ENCODE peak calls at places on chromosomes 13 and 19, in five cellular contexts. X is T-helper 2 cell, I is AG04450, L is germinal center, W is ELR. C is an unnamed sample.

GRCh38 chr13:100597253-100597652 is 8.7 kb upstream of the GGACT start:
- DNase-seq in X (no peak), I (no peak), L (no peak), W (peak; percentile 13), C (no peak)

GRCh38 chr19:17332677-17333581 is 1.7 kb downstream of the ANO8 start:
- DNase-seq in X (no peak), I (no peak), L (no peak), W (peak; percentile 65), C (no peak)

GRCh38 chr19:18932216-18932841 is 8.7 kb downstream of the HOMER3 start:
- DNase-seq in X (peak; percentile 79), I (no peak), L (peak; percentile 95), W (peak; percentile 70), C (no peak)

GRCh38 chr19:39401549-39402416 is 4.9 kb upstream of the ZFP36 start:
- DNase-seq in X (peak; percentile 72), I (no peak), L (no peak), W (peak; percentile 73), C (peak; percentile 32)

GRCh38 chr13:60286707-60287106 is 110.3 kb upstream of the TDRD3 start:
- DNase-seq in X (no peak), I (no peak), L (no peak), W (no peak), C (no peak)

GRCh38 chr13:36294061-36294460 is 3.6 kb downstream of the CCDC169 start:
- DNase-seq in X (no peak), I (no peak), L (no peak), W (no peak), C (no peak)

GRCh38 chr13:72849571-72849970 is 67.6 kb downstream of the PIBF1 start:
- DNase-seq in X (no peak), I (no peak), L (no peak), W (no peak), C (no peak)

GRCh38 chr13:49759503-49759902 is 33.0 kb downstream of the KPNA3 start:
- DNase-seq in X (no peak), I (no peak), L (no peak), W (no peak), C (no peak)

GRCh38 chr19:32318884-32319520 is 26.4 kb upstream of the ZNF507 start:
- DNase-seq in X (no peak), I (no peak), L (no peak), W (peak; percentile 42), C (no peak)

GRCh38 chr13:102197193-102197592 is 204.7 kb downstream of the FGF14 start:
- DNase-seq in X (no peak), I (no peak), L (no peak), W (peak; percentile 28), C (peak; percentile 14)

GRCh38 chr13:60727140-60727539 is 330.1 kb downstream of the TDRD3 start:
- DNase-seq in X (no peak), I (no peak), L (no peak), W (no peak), C (no peak)

GRCh38 chr13:54733639-54734038 is 1705.0 kb downstream of the OLFM4 start:
- DNase-seq in X (no peak), I (no peak), L (no peak), W (no peak), C (no peak)

GRCh38 chr19:58558623-58559274 is 338 bp upstream of the UBE2M start:
- DNase-seq in X (peak; percentile 100), I (peak; percentile 97), L (peak; percentile 94), W (peak; percentile 97), C (peak; percentile 99)

GRCh38 chr19:54002495-54003315 is 11.3 kb downstream of the CACNG6 start:
- DNase-seq in X (no peak), I (no peak), L (no peak), W (no peak), C (no peak)

GRCh38 chr19:58336216-58336615 is 9.4 kb downstream of the ZSCAN22 start:
- DNase-seq in X (no peak), I (no peak), L (no peak), W (no peak), C (no peak)

GRCh38 chr13:51643882-51644281 is 59.6 kb downstream of the WDFY2 start:
- DNase-seq in X (no peak), I (peak; percentile 79), L (no peak), W (peak; percentile 95), C (no peak)

GRCh38 chr19:42403586-42403985 is 13.5 kb upstream of the CNFN start:
- DNase-seq in X (no peak), I (no peak), L (no peak), W (no peak), C (no peak)

GRCh38 chr19:20565321-20566018 is at the start of gene ZNF737:
- DNase-seq in X (peak; percentile 83), I (peak; percentile 91), L (peak; percentile 95), W (peak; percentile 96), C (peak; percentile 37)

GRCh38 chr19:17721821-17722220 is 2.5 kb downstream of the MAP1S start:
- DNase-seq in X (no peak), I (no peak), L (no peak), W (peak; percentile 82), C (peak; percentile 91)

C was measured in HL-60.